ENCODE peak calls at places on chromosomes 3 and 15, in seven cellular contexts. One of them, this sample, is unnamed.

GRCh38 chr3:186789554-186790260 is 6.3 kb downstream of the EIF4A2 start:
- DNase-seq in HT-29: peak; percentile 28
- DNase-seq in CD8-positive, alpha-beta memory T cell: no peak
- DNase-seq in astrocyte of the spinal cord: peak; percentile 23
- DNase-seq in endothelial cell: no peak
- DNase-seq in GM12878: no peak
- DNase-seq in activated CD8-positive, alpha-beta memory T cell treated with anti-CD3 and anti-CD28 coated beads, Interleukin-2, amount 50 U/mL, for 4 hours: no peak
- DNase-seq in this sample: no peak

GRCh38 chr3:24936574-24936973 is 441.9 kb upstream of the THRB start:
- DNase-seq in GM12878: no peak
- DNase-seq in activated CD8-positive, alpha-beta memory T cell treated with anti-CD3 and anti-CD28 coated beads, Interleukin-2, amount 50 U/mL, for 4 hours: no peak
- DNase-seq in HT-29: no peak
- DNase-seq in astrocyte of the spinal cord: no peak
- DNase-seq in CD8-positive, alpha-beta memory T cell: no peak
- DNase-seq in endothelial cell: no peak
- DNase-seq in this sample: no peak

GRCh38 chr3:124772081-124772831 is 42.0 kb downstream of the UMPS start:
- DNase-seq in astrocyte of the spinal cord: peak; percentile 64
- DNase-seq in GM12878: no peak
- DNase-seq in activated CD8-positive, alpha-beta memory T cell treated with anti-CD3 and anti-CD28 coated beads, Interleukin-2, amount 50 U/mL, for 4 hours: no peak
- DNase-seq in CD8-positive, alpha-beta memory T cell: no peak
- DNase-seq in HT-29: no peak
- DNase-seq in endothelial cell: no peak
- DNase-seq in this sample: peak; percentile 52

GRCh38 chr15:70717237-70717793 is 46.0 kb downstream of the UACA start:
- DNase-seq in astrocyte of the spinal cord: no peak
- DNase-seq in HT-29: no peak
- DNase-seq in CD8-positive, alpha-beta memory T cell: no peak
- DNase-seq in endothelial cell: no peak
- DNase-seq in activated CD8-positive, alpha-beta memory T cell treated with anti-CD3 and anti-CD28 coated beads, Interleukin-2, amount 50 U/mL, for 4 hours: no peak
- DNase-seq in GM12878: no peak
- DNase-seq in this sample: no peak

GRCh38 chr15:54374184-54374947 is 396.1 kb downstream of the UNC13C start:
- DNase-seq in GM12878: no peak
- DNase-seq in activated CD8-positive, alpha-beta memory T cell treated with anti-CD3 and anti-CD28 coated beads, Interleukin-2, amount 50 U/mL, for 4 hours: no peak
- DNase-seq in endothelial cell: no peak
- DNase-seq in HT-29: no peak
- DNase-seq in CD8-positive, alpha-beta memory T cell: no peak
- DNase-seq in astrocyte of the spinal cord: no peak
- DNase-seq in this sample: no peak

GRCh38 chr3:111764645-111765091 is 94.4 kb upstream of the PHLDB2 start:
- DNase-seq in astrocyte of the spinal cord: no peak
- DNase-seq in endothelial cell: no peak
- DNase-seq in GM12878: no peak
- DNase-seq in CD8-positive, alpha-beta memory T cell: no peak
- DNase-seq in HT-29: peak; percentile 24
- DNase-seq in activated CD8-positive, alpha-beta memory T cell treated with anti-CD3 and anti-CD28 coated beads, Interleukin-2, amount 50 U/mL, for 4 hours: no peak
- DNase-seq in this sample: no peak

GRCh38 chr3:157248590-157249425 is 88.9 kb upstream of the CCNL1 start:
- DNase-seq in astrocyte of the spinal cord: peak; percentile 93
- DNase-seq in HT-29: no peak
- DNase-seq in CD8-positive, alpha-beta memory T cell: no peak
- DNase-seq in endothelial cell: no peak
- DNase-seq in GM12878: no peak
- DNase-seq in activated CD8-positive, alpha-beta memory T cell treated with anti-CD3 and anti-CD28 coated beads, Interleukin-2, amount 50 U/mL, for 4 hours: no peak
- DNase-seq in this sample: peak; percentile 26

GRCh38 chr15:58748787-58749531 is 548 bp downstream of the ADAM10 start:
- DNase-seq in endothelial cell: peak; percentile 60
- DNase-seq in activated CD8-positive, alpha-beta memory T cell treated with anti-CD3 and anti-CD28 coated beads, Interleukin-2, amount 50 U/mL, for 4 hours: peak; percentile 44
- DNase-seq in CD8-positive, alpha-beta memory T cell: peak; percentile 39
- DNase-seq in HT-29: peak; percentile 65
- DNase-seq in GM12878: no peak
- DNase-seq in astrocyte of the spinal cord: peak; percentile 44
- DNase-seq in this sample: peak; percentile 25

GRCh38 chr3:71127463-71128243 is 455.9 kb downstream of the FOXP1 start:
- DNase-seq in endothelial cell: no peak
- DNase-seq in CD8-positive, alpha-beta memory T cell: peak; percentile 40
- DNase-seq in HT-29: peak; percentile 72
- DNase-seq in astrocyte of the spinal cord: peak; percentile 85
- DNase-seq in activated CD8-positive, alpha-beta memory T cell treated with anti-CD3 and anti-CD28 coated beads, Interleukin-2, amount 50 U/mL, for 4 hours: peak; percentile 44
- DNase-seq in GM12878: no peak
- DNase-seq in this sample: no peak

GRCh38 chr3:114093596-114093995 is 37.1 kb downstream of the QTRT2 start:
- DNase-seq in activated CD8-positive, alpha-beta memory T cell treated with anti-CD3 and anti-CD28 coated beads, Interleukin-2, amount 50 U/mL, for 4 hours: no peak
- DNase-seq in GM12878: no peak
- DNase-seq in HT-29: peak; percentile 31
- DNase-seq in CD8-positive, alpha-beta memory T cell: no peak
- DNase-seq in astrocyte of the spinal cord: peak; percentile 80
- DNase-seq in endothelial cell: no peak
- DNase-seq in this sample: no peak

GRCh38 chr3:129506272-129506742 is 22.1 kb upstream of the RHO start:
- DNase-seq in activated CD8-positive, alpha-beta memory T cell treated with anti-CD3 and anti-CD28 coated beads, Interleukin-2, amount 50 U/mL, for 4 hours: no peak
- DNase-seq in astrocyte of the spinal cord: no peak
- DNase-seq in HT-29: no peak
- DNase-seq in endothelial cell: no peak
- DNase-seq in GM12878: no peak
- DNase-seq in CD8-positive, alpha-beta memory T cell: no peak
- DNase-seq in this sample: no peak

GRCh38 chr15:68506071-68506470 is 72.7 kb upstream of the CORO2B start:
- DNase-seq in CD8-positive, alpha-beta memory T cell: no peak
- DNase-seq in activated CD8-positive, alpha-beta memory T cell treated with anti-CD3 and anti-CD28 coated beads, Interleukin-2, amount 50 U/mL, for 4 hours: no peak
- DNase-seq in astrocyte of the spinal cord: no peak
- DNase-seq in endothelial cell: no peak
- DNase-seq in HT-29: no peak
- DNase-seq in GM12878: no peak
- DNase-seq in this sample: no peak

GRCh38 chr3:122987231-122987630 is 40.3 kb downstream of the SEMA5B start:
- DNase-seq in GM12878: no peak
- DNase-seq in activated CD8-positive, alpha-beta memory T cell treated with anti-CD3 and anti-CD28 coated beads, Interleukin-2, amount 50 U/mL, for 4 hours: no peak
- DNase-seq in astrocyte of the spinal cord: no peak
- DNase-seq in CD8-positive, alpha-beta memory T cell: no peak
- DNase-seq in HT-29: no peak
- DNase-seq in endothelial cell: no peak
- DNase-seq in this sample: no peak

GRCh38 chr3:136932518-136932917 is 25.3 kb upstream of the IL20RB start:
- DNase-seq in astrocyte of the spinal cord: no peak
- DNase-seq in CD8-positive, alpha-beta memory T cell: no peak
- DNase-seq in HT-29: no peak
- DNase-seq in activated CD8-positive, alpha-beta memory T cell treated with anti-CD3 and anti-CD28 coated beads, Interleukin-2, amount 50 U/mL, for 4 hours: no peak
- DNase-seq in GM12878: no peak
- DNase-seq in endothelial cell: no peak
- DNase-seq in this sample: no peak

GRCh38 chr15:27665002-27665401 is 434.1 kb downstream of the OCA2 start:
- DNase-seq in endothelial cell: no peak
- DNase-seq in GM12878: no peak
- DNase-seq in astrocyte of the spinal cord: no peak
- DNase-seq in activated CD8-positive, alpha-beta memory T cell treated with anti-CD3 and anti-CD28 coated beads, Interleukin-2, amount 50 U/mL, for 4 hours: no peak
- DNase-seq in HT-29: no peak
- DNase-seq in CD8-positive, alpha-beta memory T cell: no peak
- DNase-seq in this sample: no peak

GRCh38 chr15:57734860-57735259 is 28.3 kb downstream of the POLR2M start:
- DNase-seq in HT-29: no peak
- DNase-seq in endothelial cell: no peak
- DNase-seq in activated CD8-positive, alpha-beta memory T cell treated with anti-CD3 and anti-CD28 coated beads, Interleukin-2, amount 50 U/mL, for 4 hours: no peak
- DNase-seq in astrocyte of the spinal cord: no peak
- DNase-seq in CD8-positive, alpha-beta memory T cell: no peak
- DNase-seq in GM12878: no peak
- DNase-seq in this sample: no peak

GRCh38 chr3:46006646-46007045 is 11.0 kb upstream of the FYCO1 start:
- DNase-seq in endothelial cell: no peak
- DNase-seq in CD8-positive, alpha-beta memory T cell: no peak
- DNase-seq in HT-29: no peak
- DNase-seq in GM12878: no peak
- DNase-seq in activated CD8-positive, alpha-beta memory T cell treated with anti-CD3 and anti-CD28 coated beads, Interleukin-2, amount 50 U/mL, for 4 hours: no peak
- DNase-seq in astrocyte of the spinal cord: peak; percentile 46
- DNase-seq in this sample: no peak

GRCh38 chr3:154040283-154040682 is 80.9 kb upstream of the ARHGEF26 start:
- DNase-seq in CD8-positive, alpha-beta memory T cell: no peak
- DNase-seq in activated CD8-positive, alpha-beta memory T cell treated with anti-CD3 and anti-CD28 coated beads, Interleukin-2, amount 50 U/mL, for 4 hours: no peak
- DNase-seq in GM12878: no peak
- DNase-seq in endothelial cell: no peak
- DNase-seq in astrocyte of the spinal cord: no peak
- DNase-seq in HT-29: peak; percentile 55
- DNase-seq in this sample: no peak

GRCh38 chr3:184491011-184491576 is 70.5 kb upstream of the EPHB3 start:
- DNase-seq in HT-29: peak; percentile 80
- DNase-seq in GM12878: no peak
- DNase-seq in endothelial cell: no peak
- DNase-seq in CD8-positive, alpha-beta memory T cell: no peak
- DNase-seq in activated CD8-positive, alpha-beta memory T cell treated with anti-CD3 and anti-CD28 coated beads, Interleukin-2, amount 50 U/mL, for 4 hours: no peak
- DNase-seq in astrocyte of the spinal cord: no peak
- DNase-seq in this sample: no peak

GRCh38 chr3:94036909-94037507 is 8.6 kb upstream of the STX19 start:
- DNase-seq in astrocyte of the spinal cord: peak; percentile 26
- DNase-seq in activated CD8-positive, alpha-beta memory T cell treated with anti-CD3 and anti-CD28 coated beads, Interleukin-2, amount 50 U/mL, for 4 hours: no peak
- DNase-seq in GM12878: no peak
- DNase-seq in CD8-positive, alpha-beta memory T cell: no peak
- DNase-seq in endothelial cell: no peak
- DNase-seq in HT-29: peak; percentile 75
- DNase-seq in this sample: no peak

GRCh38 chr3:10855083-10855870 is 39.2 kb downstream of the SLC6A11 start:
- DNase-seq in HT-29: no peak
- DNase-seq in endothelial cell: no peak
- DNase-seq in astrocyte of the spinal cord: no peak
- DNase-seq in CD8-positive, alpha-beta memory T cell: no peak
- DNase-seq in GM12878: no peak
- DNase-seq in activated CD8-positive, alpha-beta memory T cell treated with anti-CD3 and anti-CD28 coated beads, Interleukin-2, amount 50 U/mL, for 4 hours: no peak
- DNase-seq in this sample: no peak

GRCh38 chr3:136209921-136210320 is 13.8 kb upstream of the MSL2 start:
- DNase-seq in astrocyte of the spinal cord: peak; percentile 48
- DNase-seq in CD8-positive, alpha-beta memory T cell: no peak
- DNase-seq in endothelial cell: no peak
- DNase-seq in GM12878: no peak
- DNase-seq in activated CD8-positive, alpha-beta memory T cell treated with anti-CD3 and anti-CD28 coated beads, Interleukin-2, amount 50 U/mL, for 4 hours: no peak
- DNase-seq in HT-29: no peak
- DNase-seq in this sample: no peak

GRCh38 chr15:94287794-94288246 is 56.5 kb downstream of the MCTP2 start:
- DNase-seq in astrocyte of the spinal cord: no peak
- DNase-seq in activated CD8-positive, alpha-beta memory T cell treated with anti-CD3 and anti-CD28 coated beads, Interleukin-2, amount 50 U/mL, for 4 hours: peak; percentile 29
- DNase-seq in GM12878: peak; percentile 66
- DNase-seq in CD8-positive, alpha-beta memory T cell: peak; percentile 57
- DNase-seq in HT-29: no peak
- DNase-seq in endothelial cell: no peak
- DNase-seq in this sample: no peak

GRCh38 chr3:185549111-185549510 is 3.3 kb downstream of the LIPH start:
- DNase-seq in astrocyte of the spinal cord: peak; percentile 94
- DNase-seq in activated CD8-positive, alpha-beta memory T cell treated with anti-CD3 and anti-CD28 coated beads, Interleukin-2, amount 50 U/mL, for 4 hours: no peak
- DNase-seq in CD8-positive, alpha-beta memory T cell: no peak
- DNase-seq in HT-29: peak; percentile 85
- DNase-seq in GM12878: no peak
- DNase-seq in endothelial cell: no peak
- DNase-seq in this sample: no peak

GRCh38 chr3:81778678-81779182 is 17.3 kb upstream of the GBE1 start:
- DNase-seq in activated CD8-positive, alpha-beta memory T cell treated with anti-CD3 and anti-CD28 coated beads, Interleukin-2, amount 50 U/mL, for 4 hours: no peak
- DNase-seq in astrocyte of the spinal cord: peak; percentile 19
- DNase-seq in HT-29: no peak
- DNase-seq in CD8-positive, alpha-beta memory T cell: no peak
- DNase-seq in endothelial cell: no peak
- DNase-seq in GM12878: peak; percentile 39
- DNase-seq in this sample: no peak

GRCh38 chr3:158313344-158313927 is 203.5 kb downstream of the RSRC1 start:
- DNase-seq in CD8-positive, alpha-beta memory T cell: no peak
- DNase-seq in astrocyte of the spinal cord: peak; percentile 43
- DNase-seq in GM12878: no peak
- DNase-seq in HT-29: peak; percentile 59
- DNase-seq in endothelial cell: no peak
- DNase-seq in activated CD8-positive, alpha-beta memory T cell treated with anti-CD3 and anti-CD28 coated beads, Interleukin-2, amount 50 U/mL, for 4 hours: no peak
- DNase-seq in this sample: no peak

GRCh38 chr3:23540600-23540999 is 265.2 kb upstream of the UBE2E1 start:
- DNase-seq in endothelial cell: no peak
- DNase-seq in activated CD8-positive, alpha-beta memory T cell treated with anti-CD3 and anti-CD28 coated beads, Interleukin-2, amount 50 U/mL, for 4 hours: no peak
- DNase-seq in GM12878: no peak
- DNase-seq in HT-29: no peak
- DNase-seq in CD8-positive, alpha-beta memory T cell: no peak
- DNase-seq in astrocyte of the spinal cord: no peak
- DNase-seq in this sample: no peak

GRCh38 chr15:78425643-78426042 is 12.4 kb upstream of the IREB2 start:
- DNase-seq in activated CD8-positive, alpha-beta memory T cell treated with anti-CD3 and anti-CD28 coated beads, Interleukin-2, amount 50 U/mL, for 4 hours: no peak
- DNase-seq in endothelial cell: no peak
- DNase-seq in HT-29: no peak
- DNase-seq in astrocyte of the spinal cord: no peak
- DNase-seq in GM12878: no peak
- DNase-seq in CD8-positive, alpha-beta memory T cell: no peak
- DNase-seq in this sample: no peak

GRCh38 chr15:70433583-70434288 is 329.6 kb downstream of the UACA start:
- DNase-seq in astrocyte of the spinal cord: no peak
- DNase-seq in HT-29: no peak
- DNase-seq in GM12878: no peak
- DNase-seq in activated CD8-positive, alpha-beta memory T cell treated with anti-CD3 and anti-CD28 coated beads, Interleukin-2, amount 50 U/mL, for 4 hours: no peak
- DNase-seq in endothelial cell: no peak
- DNase-seq in CD8-positive, alpha-beta memory T cell: no peak
- DNase-seq in this sample: no peak

GRCh38 chr3:141413387-141414140 is 45.3 kb downstream of the ZBTB38 start:
- DNase-seq in endothelial cell: no peak
- DNase-seq in astrocyte of the spinal cord: no peak
- DNase-seq in activated CD8-positive, alpha-beta memory T cell treated with anti-CD3 and anti-CD28 coated beads, Interleukin-2, amount 50 U/mL, for 4 hours: no peak
- DNase-seq in GM12878: no peak
- DNase-seq in CD8-positive, alpha-beta memory T cell: peak; percentile 19
- DNase-seq in HT-29: no peak
- DNase-seq in this sample: no peak

This sample was measured in amygdala.